ENCODE peak calls at places on chromosomes 12 and 14, in six cellular contexts. E is HCT116, A is A549, D is Panc1, O is SK-N-SH, P is GM12878. H is an unnamed sample.

GRCh38 chr12:130752692-130753230 is 36.7 kb upstream of the RIMBP2 start:
- DNase-seq in O (peak; percentile 77), D (no peak), A (no peak), P (no peak), E (no peak), H (no peak)

GRCh38 chr12:63967781-63968180 is 123.3 kb downstream of the SRGAP1 start:
- DNase-seq in O (no peak), A (no peak), E (no peak), P (no peak), D (no peak), H (no peak)

GRCh38 chr12:26017484-26018211 is 59.2 kb downstream of the RASSF8 start:
- DNase-seq in O (peak; percentile 20), P (no peak), A (peak; percentile 60), D (peak; percentile 67), E (peak; percentile 27), H (peak; percentile 9)

GRCh38 chr14:92215579-92215978 is 93.8 kb downstream of the CPSF2 start:
- DNase-seq in E (no peak), A (peak; percentile 38), O (no peak), P (no peak), D (no peak), H (no peak)

GRCh38 chr12:12441891-12442461 is 85.1 kb downstream of the BORCS5 start:
- DNase-seq in E (no peak), O (no peak), A (no peak), D (no peak), P (no peak), H (no peak)

GRCh38 chr12:132483208-132483607 is 6.7 kb upstream of the FBRSL1 start:
- DNase-seq in P (no peak), A (no peak), D (no peak), E (no peak), O (no peak), H (no peak)

GRCh38 chr12:114163766-114164165 is 197.6 kb upstream of the RBM19 start:
- DNase-seq in D (peak; percentile 17), O (no peak), E (peak; percentile 48), A (peak; percentile 42), P (no peak), H (no peak)

GRCh38 chr12:76706099-76706498 is 57.8 kb upstream of the ZDHHC17 start:
- DNase-seq in O (no peak), D (no peak), P (no peak), A (no peak), E (no peak), H (no peak)

GRCh38 chr14:69592923-69593677 is 18.3 kb upstream of the SUSD6 start:
- DNase-seq in D (no peak), E (no peak), P (no peak), O (no peak), A (no peak), H (no peak)

GRCh38 chr12:108198043-108198442 is 69.0 kb downstream of the WSCD2 start:
- DNase-seq in D (no peak), O (no peak), A (no peak), P (no peak), E (no peak), H (no peak)

GRCh38 chr12:3473844-3474243 is 17.2 kb upstream of the PRMT8 start:
- DNase-seq in P (no peak), E (no peak), O (no peak), D (no peak), A (no peak), H (no peak)

GRCh38 chr12:66107451-66107915 is 23.1 kb downstream of the LLPH start:
- DNase-seq in P (peak; percentile 56), O (peak; percentile 58), E (peak; percentile 93), D (peak; percentile 82), A (peak; percentile 92), H (peak; percentile 92)

GRCh38 chr14:53963491-53964227 is 7.0 kb upstream of the BMP4 start:
- DNase-seq in A (peak; percentile 48), P (no peak), D (no peak), E (no peak), O (no peak), H (no peak)

GRCh38 chr12:116398193-116398592 is 120.7 kb upstream of the MED13L start:
- DNase-seq in D (no peak), E (no peak), P (no peak), A (no peak), O (no peak), H (no peak)

GRCh38 chr12:112950701-112951100 is 12.4 kb downstream of the OAS3 start:
- DNase-seq in P (no peak), O (peak; percentile 67), A (no peak), D (no peak), E (no peak), H (no peak)

GRCh38 chr14:53265025-53265424 is 111.9 kb upstream of the DDHD1 start:
- DNase-seq in E (no peak), A (peak; percentile 7), O (no peak), P (no peak), D (no peak), H (no peak)

GRCh38 chr12:101027816-101028215 is 182.2 kb downstream of the SLC5A8 start:
- DNase-seq in P (no peak), D (no peak), O (no peak), E (no peak), A (no peak), H (no peak)

GRCh38 chr12:124545508-124546418 is 21.6 kb downstream of the NCOR2 start:
- DNase-seq in A (no peak), O (no peak), E (no peak), P (peak; percentile 76), D (no peak), H (peak; percentile 76)

GRCh38 chr12:8828514-8829127 is 6.2 kb downstream of the A2ML1 start:
- DNase-seq in D (no peak), O (no peak), E (no peak), A (peak; percentile 21), P (no peak), H (no peak)

GRCh38 chr14:24289649-24290283 is 9.8 kb downstream of the DHRS1 start:
- DNase-seq in A (no peak), E (no peak), P (no peak), D (no peak), O (no peak), H (no peak)

GRCh38 chr12:109448272-109448671 is 28.8 kb downstream of the KCTD10 start:
- DNase-seq in P (no peak), O (no peak), D (no peak), A (no peak), E (no peak), H (no peak)

GRCh38 chr12:109450980-109451379 is 26.1 kb downstream of the KCTD10 start:
- DNase-seq in D (no peak), O (no peak), E (no peak), A (no peak), P (no peak), H (no peak)

GRCh38 chr12:109451400-109451799 is 25.7 kb downstream of the KCTD10 start:
- DNase-seq in A (no peak), E (no peak), P (no peak), O (no peak), D (no peak), H (no peak)

GRCh38 chr12:109448707-109449390 is 28.3 kb downstream of the KCTD10 start:
- DNase-seq in O (no peak), E (no peak), P (no peak), A (no peak), D (no peak), H (no peak)

GRCh38 chr12:109449845-109450532 is 27.1 kb downstream of the KCTD10 start:
- DNase-seq in E (no peak), P (no peak), A (peak; percentile 31), O (peak; percentile 60), D (no peak), H (no peak)
- TF ChIP-seq CTCF in E (no peak), P (no peak), A (peak; percentile 20), O (peak; percentile 20), D (peak; percentile 65), H (no peak)

DNA sequence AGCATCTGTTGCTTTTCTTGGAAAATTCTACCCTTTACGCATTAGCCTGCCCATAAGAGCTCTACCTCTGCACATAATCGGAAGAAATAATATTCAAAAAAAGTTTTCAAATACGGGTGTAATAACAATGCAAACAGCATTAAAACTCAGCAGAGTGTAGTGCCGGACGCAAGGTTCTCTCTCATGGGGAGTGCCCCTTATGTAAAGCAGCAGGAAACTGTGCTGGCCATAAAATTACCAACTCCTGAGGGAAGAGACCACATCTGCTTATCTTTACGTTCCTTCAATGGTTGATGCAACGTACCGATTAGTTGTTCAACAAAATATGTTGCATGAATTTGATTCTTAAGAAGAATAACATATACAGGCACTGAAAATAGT is 118.7 kb upstream of the TMCC3 start:
- DNase-seq in D (no peak), P (peak; percentile 53), O (no peak), E (no peak), A (no peak), H (no peak)
- TF ChIP-seq REST in D (no peak), P (no peak), O (no peak), E (no peak), A (no peak), H (no peak)

GRCh38 chr14:103746706-103747105 is 31.1 kb downstream of the ZFYVE21 start:
- DNase-seq in O (no peak), P (no peak), E (no peak), A (no peak), D (no peak), H (no peak)

GRCh38 chr14:103749860-103750259 is 34.2 kb downstream of the ZFYVE21 start:
- DNase-seq in D (no peak), E (no peak), A (no peak), O (no peak), P (no peak), H (no peak)

GRCh38 chr14:103748539-103748867 is 32.9 kb downstream of the ZFYVE21 start:
- DNase-seq in O (no peak), A (no peak), D (no peak), P (no peak), E (no peak), H (no peak)

GRCh38 chr14:103745424-103745823 is 29.8 kb downstream of the ZFYVE21 start:
- DNase-seq in O (no peak), A (no peak), E (no peak), D (no peak), P (no peak), H (no peak)

GRCh38 chr14:103749452-103749851 is 33.8 kb downstream of the ZFYVE21 start:
- DNase-seq in P (no peak), A (no peak), E (no peak), D (no peak), O (no peak), H (no peak)
- H3K27ac ChIP-seq in P (no peak overlapping the region), A (no peak overlapping the region), E (no peak overlapping the region), D (no peak overlapping the region), O (no peak overlapping the region), H (no peak overlapping the region)

GRCh38 chr12:96070670-96071279 is 35.4 kb upstream of the LTA4H start:
- DNase-seq in O (peak; percentile 23), D (no peak), E (no peak), P (peak; percentile 17), A (peak; percentile 42), H (no peak)
- TF ChIP-seq CTCF in O (no peak), D (peak; percentile 40), E (no peak), P (peak; percentile 20), A (peak; percentile 14), H (no peak)

GRCh38 chr12:82873309-82873708 is 186.6 kb downstream of the TMTC2 start:
- DNase-seq in P (no peak), E (no peak), A (no peak), O (no peak), D (no peak), H (no peak)
- TF ChIP-seq REST in P (no peak), E (no peak), A (no peak), O (no peak), D (no peak), H (no peak)